ENCODE peak calls at places on chromosome 1, in six cellular contexts. O is heart right ventricle, A is stomach, N is left ventricle myocardium inferior, M is A549, L is prostate gland. D is an unnamed sample.

GRCh38 chr1:182484531-182485257 is 34.7 kb downstream of the RGSL1 start:
- DNase-seq in O (no peak), A (no peak), N (no peak), M (peak; percentile 11), L (no peak), D (peak; percentile 2)

GRCh38 chr1:150753416-150753815 is 12.2 kb downstream of the CTSS start:
- DNase-seq in O (no peak), A (no peak), N (no peak), M (no peak), L (no peak), D (no peak)

GRCh38 chr1:17653728-17654351 is 101.3 kb upstream of the ACTL8 start:
- DNase-seq in O (peak; percentile 43), A (no peak), N (no peak), M (peak; percentile 24), L (no peak), D (no peak)

GRCh38 chr1:150843489-150843888 is 32.9 kb downstream of the ARNT start:
- DNase-seq in O (no peak), A (no peak), N (no peak), M (no peak), L (no peak), D (no peak)

GRCh38 chr1:235632538-235633219 is 16.9 kb downstream of the GNG4 start:
- DNase-seq in O (no peak), A (no peak), N (no peak), M (no peak), L (no peak), D (no peak)

GRCh38 chr1:239218296-239218695 is 168.1 kb upstream of the CHRM3 start:
- DNase-seq in O (no peak), A (no peak), N (no peak), M (no peak), L (no peak), D (no peak)

GRCh38 chr1:62870148-62870547 is 86.2 kb downstream of the ATG4C start:
- DNase-seq in O (no peak), A (no peak), N (no peak), M (no peak), L (no peak), D (no peak)

GRCh38 chr1:54158071-54158470 is 5.3 kb upstream of the CDCP2 start:
- DNase-seq in O (no peak), A (peak; percentile 44), N (no peak), M (peak; percentile 38), L (no peak), D (no peak)

DNA sequence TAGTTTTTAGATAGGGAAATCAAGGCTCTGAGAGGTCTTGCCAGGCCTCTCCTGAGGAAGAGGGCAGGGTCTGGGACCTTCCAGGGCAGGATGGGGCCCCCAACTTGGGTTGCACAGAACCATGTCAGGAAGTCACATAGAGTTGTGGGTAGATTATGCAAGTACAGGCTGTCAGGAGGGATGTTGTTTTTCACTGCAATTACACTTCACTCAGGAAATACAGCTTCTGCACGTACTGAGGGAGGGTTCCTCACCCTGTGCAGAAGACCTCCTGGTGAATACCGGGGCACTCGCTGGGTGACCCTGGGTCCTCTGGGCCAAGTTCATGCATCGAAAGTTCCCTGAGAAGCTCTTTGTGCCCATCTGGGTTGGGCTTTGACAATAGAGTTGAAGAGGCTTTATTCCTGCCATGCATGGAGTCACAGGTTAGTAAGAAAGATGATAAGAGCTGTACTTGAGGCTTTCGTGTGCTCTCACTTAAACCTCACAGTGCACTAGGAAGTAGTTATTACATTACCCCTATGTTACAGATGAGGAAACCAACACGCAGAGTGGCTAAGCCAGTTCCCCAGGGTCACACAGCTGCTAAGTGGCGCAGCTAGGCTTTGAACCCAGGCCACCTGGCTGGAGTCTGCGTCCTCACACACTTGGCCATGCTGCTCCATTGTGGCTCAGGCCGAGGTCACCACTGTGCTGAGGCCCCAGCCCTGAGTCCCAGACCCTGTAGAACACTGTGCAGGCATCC is 16.2 kb upstream of the TNFRSF1B start:
- DNase-seq in O (no peak), A (no peak), N (no peak), M (no peak), L (no peak), D (no peak)
- H3K4me3 ChIP-seq in O (peak overlapping the region; percentile 10), A (no peak overlapping the region), N (no peak overlapping the region), M (no peak overlapping the region), L (no peak overlapping the region), D (no peak overlapping the region)

GRCh38 chr1:217048104-217048707 is 325.0 kb upstream of the ESRRG start:
- DNase-seq in O (no peak), A (no peak), N (no peak), M (peak; percentile 27), L (no peak), D (no peak)
- TF ChIP-seq CTCF in O (no peak), A (no peak), N (peak; percentile 9), M (no peak), L (no peak), D (peak; percentile 58)

GRCh38 chr1:172678990-172679772 is 20.3 kb downstream of the FASLG start:
- DNase-seq in O (no peak), A (no peak), N (no peak), M (no peak), L (no peak), D (no peak)
- H3K4me3 ChIP-seq in O (no peak overlapping the region), A (no peak overlapping the region), N (no peak overlapping the region), M (no peak overlapping the region), L (no peak overlapping the region), D (no peak overlapping the region)

GRCh38 chr1:233183226-233184020 is 112.1 kb downstream of the PCNX2 start:
- DNase-seq in O (no peak), A (no peak), N (no peak), M (no peak), L (no peak), D (no peak)

GRCh38 chr1:233180626-233181364 is 114.7 kb downstream of the PCNX2 start:
- DNase-seq in O (no peak), A (no peak), N (no peak), M (no peak), L (no peak), D (no peak)

GRCh38 chr1:233188061-233188460 is 107.5 kb downstream of the PCNX2 start:
- DNase-seq in O (no peak), A (no peak), N (no peak), M (no peak), L (no peak), D (no peak)

DNA sequence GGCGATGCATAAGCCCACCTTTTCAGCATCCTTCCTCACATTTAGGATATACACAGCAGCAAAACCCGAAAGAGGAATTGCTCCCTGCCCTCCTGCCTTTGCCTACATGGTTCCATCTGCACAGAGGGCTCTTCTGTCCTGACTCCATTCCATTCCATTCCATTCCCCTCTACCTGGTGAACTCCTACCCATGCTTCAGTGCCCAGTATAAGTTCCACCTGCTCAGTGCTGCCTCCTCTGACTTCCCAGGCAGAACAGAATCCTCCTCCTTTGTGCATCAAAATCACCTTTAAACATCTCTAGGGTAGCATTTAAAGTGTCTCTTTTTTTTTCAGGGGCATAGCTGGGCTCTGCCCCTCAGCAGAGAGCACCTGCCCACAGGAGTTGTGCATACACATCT is 112.9 kb downstream of the PCNX2 start:
- DNase-seq in O (no peak), A (no peak), N (no peak), M (no peak), L (no peak), D (no peak)
- TF ChIP-seq CTCF in O (no peak), A (no peak), N (no peak), M (no peak), L (no peak), D (no peak)

GRCh38 chr1:33635336-33636012 is 163.0 kb downstream of the ZSCAN20 start:
- DNase-seq in O (no peak), A (no peak), N (no peak), M (no peak), L (no peak), D (no peak)
- H3K4me3 ChIP-seq in O (no peak overlapping the region), A (no peak overlapping the region), N (no peak overlapping the region), M (no peak overlapping the region), L (no peak overlapping the region), D (no peak overlapping the region)

GRCh38 chr1:32554288-32554687 is 15.1 kb downstream of the ZBTB8A start:
- DNase-seq in O (no peak), A (no peak), N (no peak), M (no peak), L (no peak), D (no peak)
- TF ChIP-seq CTCF in O (no peak), A (no peak), N (no peak), M (no peak), L (no peak), D (no peak)